ENCODE peak calls at places on chromosomes 5 and 9, in eight cellular contexts. T is GM23338, F is neural crest cell, Z is GM12878, X is fibroblast of lung, D is cardiac fibroblast, S is psoas muscle, L is foreskin fibroblast. E is an unnamed sample.

GRCh38 chr9:114112325-114112724 is 13.2 kb upstream of the KIF12 start:
- DNase-seq in T (no peak), F (no peak), Z (no peak), X (no peak), D (peak), S (no peak), L (peak), E (no peak)

GRCh38 chr5:124343021-124343420 is 403.4 kb downstream of the ZNF608 start:
- DNase-seq in T (no peak), F (no peak), Z (no peak), X (peak), D (peak), S (no peak), L (peak), E (no peak)

GRCh38 chr5:32583582-32584232 is 1.6 kb upstream of the SUB1 start:
- DNase-seq in T (peak), F (no peak), Z (peak), X (no peak), D (no peak), S (no peak), L (no peak), E (no peak)

GRCh38 chr9:88218721-88219120 is 80.4 kb upstream of the SPATA31C2 start:
- DNase-seq in T (no peak), F (no peak), Z (no peak), X (peak), D (peak), S (no peak), L (no peak), E (no peak)

GRCh38 chr5:168528521-168529360 is at the start of gene FBLL1:
- DNase-seq in T (peak), F (peak), Z (no peak), X (peak), D (peak), S (no peak), L (peak), E (no peak)

GRCh38 chr9:131839281-131840084 is 99.6 kb upstream of the RAPGEF1 start:
- DNase-seq in T (no peak), F (no peak), Z (no peak), X (peak), D (peak), S (peak), L (peak), E (no peak)

GRCh38 chr5:31806566-31806965 is 167.6 kb downstream of the PDZD2 start:
- DNase-seq in T (no peak), F (no peak), Z (no peak), X (no peak), D (no peak), S (no peak), L (peak), E (no peak)

GRCh38 chr5:113053614-113054013 is 77.0 kb downstream of the DCP2 start:
- DNase-seq in T (no peak), F (no peak), Z (no peak), X (peak), D (peak), S (no peak), L (no peak), E (no peak)

GRCh38 chr5:28391277-28391676 is 1352.9 kb upstream of the CDH9 start:
- DNase-seq in T (peak), F (no peak), Z (no peak), X (no peak), D (no peak), S (no peak), L (no peak), E (no peak)

GRCh38 chr5:1386274-1386717 is 41.4 kb upstream of the CLPTM1L start:
- DNase-seq in T (peak), F (peak), Z (no peak), X (peak), D (peak), S (peak), L (peak), E (no peak)
- TF ChIP-seq CTCF in T (no peak), F (no peak), Z (no peak), X (no peak), D (no peak), S (no peak), L (no peak), E (no peak)

GRCh38 chr5:147690595-147690994 is 91.9 kb downstream of the JAKMIP2 start:
- DNase-seq in T (peak), F (no peak), Z (no peak), X (no peak), D (no peak), S (no peak), L (no peak), E (no peak)
- TF ChIP-seq CTCF in T (peak), F (peak), Z (no peak), X (no peak), D (no peak), S (no peak), L (no peak), E (no peak)

GRCh38 chr5:97044057-97044456 is 98.4 kb downstream of the LIX1 start:
- DNase-seq in T (peak), F (no peak), Z (no peak), X (peak), D (peak), S (no peak), L (peak), E (no peak)
- TF ChIP-seq CTCF in T (peak), F (peak), Z (peak), X (peak), D (peak), S (peak), L (peak), E (peak)

GRCh38 chr5:125433457-125433856 is 687.0 kb upstream of the ZNF608 start:
- DNase-seq in T (no peak), F (no peak), Z (no peak), X (no peak), D (no peak), S (no peak), L (no peak), E (no peak)

GRCh38 chr5:125440905-125441304 is 694.5 kb upstream of the ZNF608 start:
- DNase-seq in T (no peak), F (no peak), Z (no peak), X (no peak), D (no peak), S (no peak), L (no peak), E (no peak)

GRCh38 chr5:125439243-125439642 is 692.8 kb upstream of the ZNF608 start:
- DNase-seq in T (no peak), F (no peak), Z (no peak), X (no peak), D (no peak), S (no peak), L (no peak), E (no peak)
- TF ChIP-seq CTCF in T (no peak), F (no peak), Z (no peak), X (no peak), D (no peak), S (no peak), L (no peak), E (no peak)

GRCh38 chr5:129361441-129362025 is 98.6 kb upstream of the ADAMTS19 start:
- DNase-seq in T (peak), F (no peak), Z (no peak), X (peak), D (peak), S (no peak), L (peak), E (no peak)
- TF ChIP-seq CTCF in T (peak), F (peak), Z (no peak), X (no peak), D (peak), S (no peak), L (peak), E (peak)

DNA sequence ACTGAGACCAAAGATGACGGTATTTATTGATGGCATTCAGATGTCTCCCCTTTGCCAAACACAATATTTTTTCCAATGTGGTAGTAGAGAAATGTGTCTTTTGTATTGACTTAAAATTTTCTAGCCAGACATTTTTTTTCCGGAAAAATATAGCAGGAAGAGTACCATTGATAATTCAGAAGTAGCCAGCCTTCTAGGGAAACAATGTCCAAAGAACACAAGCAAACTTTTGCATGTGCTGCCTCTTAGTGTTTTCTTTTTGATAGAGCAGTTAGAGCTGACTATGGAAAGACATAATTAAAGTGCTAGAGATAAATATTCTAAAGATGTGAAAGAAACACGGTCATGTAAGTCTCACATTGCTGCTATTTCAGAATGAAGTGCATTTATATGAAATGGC is 231.4 kb downstream of the MARCHF11 start:
- DNase-seq in T (no peak), F (no peak), Z (no peak), X (peak), D (no peak), S (no peak), L (no peak), E (no peak)
- TF ChIP-seq CTCF in T (peak), F (no peak), Z (no peak), X (no peak), D (no peak), S (no peak), L (no peak), E (no peak)

DNA sequence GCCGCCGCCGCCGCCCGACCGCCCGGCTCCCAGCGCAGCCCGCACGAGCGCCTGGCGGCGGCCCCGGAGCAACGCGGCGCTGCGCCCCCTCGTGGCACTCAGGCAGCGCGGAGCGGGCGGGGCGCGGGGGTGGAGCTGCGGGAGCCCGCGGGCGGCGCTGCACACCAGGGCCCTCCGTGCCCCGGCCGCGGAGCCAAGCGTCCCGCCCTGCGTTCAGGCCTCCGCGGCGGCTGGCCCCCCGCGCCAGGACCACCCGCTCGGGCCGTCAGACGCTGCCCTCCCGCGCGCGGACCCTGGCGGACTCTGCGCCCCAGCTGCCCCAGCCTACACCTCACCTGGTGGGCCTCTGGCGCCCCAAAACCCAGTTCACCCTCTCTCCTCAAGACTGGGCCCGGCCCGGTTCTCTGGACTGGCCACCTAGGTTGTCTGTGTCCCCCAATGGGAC is at the start of gene RASGEF1C:
- DNase-seq in T (peak), F (peak), Z (no peak), X (peak), D (peak), S (peak), L (peak), E (peak)
- TF ChIP-seq CTCF in T (no peak), F (peak), Z (peak), X (no peak), D (no peak), S (peak), L (no peak), E (peak)

DNA sequence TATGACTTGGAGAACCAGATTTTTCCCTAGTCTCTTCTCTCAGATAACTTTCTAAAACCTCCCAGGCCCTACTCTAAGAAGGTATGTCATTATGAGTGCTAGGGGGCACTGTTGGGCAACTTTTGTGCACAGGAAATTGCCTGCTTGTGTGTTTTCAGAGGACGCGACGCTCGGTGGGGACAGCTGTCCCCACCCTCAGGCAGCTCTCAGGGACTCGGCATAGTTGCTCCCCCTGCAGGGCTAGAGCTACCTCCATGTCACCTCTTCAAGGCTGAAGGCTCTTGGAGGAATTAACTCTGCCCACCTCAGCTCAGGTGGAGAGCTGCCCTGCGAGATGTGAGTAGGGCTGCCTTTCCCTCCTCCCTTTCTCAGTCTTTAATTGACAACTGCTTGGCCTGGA is 10.2 kb upstream of the TIFAB start:
- DNase-seq in T (peak), F (peak), Z (no peak), X (peak), D (peak), S (no peak), L (peak), E (no peak)
- TF ChIP-seq CTCF in T (peak), F (peak), Z (peak), X (peak), D (peak), S (peak), L (peak), E (peak)

DNA sequence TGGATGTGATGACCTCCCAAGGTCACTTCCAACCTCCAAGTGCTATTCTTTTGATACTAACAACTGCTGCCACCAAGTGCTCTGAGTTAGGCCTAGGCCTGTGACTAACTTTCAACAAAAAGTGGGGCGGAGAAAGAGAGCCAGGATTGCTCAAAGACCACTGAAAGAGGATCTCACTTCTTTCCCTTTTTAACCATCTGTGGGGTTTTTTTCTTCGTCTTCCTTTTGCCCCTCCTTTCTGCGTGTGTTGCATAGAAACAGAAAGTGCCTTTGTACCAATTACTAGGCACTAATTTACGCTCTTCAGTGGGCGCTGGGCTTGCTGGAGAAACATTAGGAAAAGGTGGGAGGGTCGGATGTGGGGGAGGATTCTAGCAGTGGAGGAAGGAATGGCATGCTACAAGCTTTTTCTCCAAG is 8.0 kb downstream of the KLF9 start:
- DNase-seq in T (peak), F (no peak), Z (no peak), X (peak), D (peak), S (no peak), L (peak), E (no peak)
- TF ChIP-seq CTCF in T (no peak), F (no peak), Z (peak), X (no peak), D (no peak), S (no peak), L (no peak), E (no peak)

GRCh38 chr5:150561192-150561512 is 53.2 kb downstream of the NDST1 start:
- DNase-seq in T (no peak), F (no peak), Z (no peak), X (no peak), D (no peak), S (no peak), L (no peak), E (no peak)

GRCh38 chr5:150559088-150559487 is 51.2 kb downstream of the NDST1 start:
- DNase-seq in T (no peak), F (no peak), Z (no peak), X (no peak), D (no peak), S (no peak), L (no peak), E (no peak)

GRCh38 chr5:150559701-150560100 is 51.8 kb downstream of the NDST1 start:
- DNase-seq in T (no peak), F (no peak), Z (no peak), X (no peak), D (no peak), S (no peak), L (peak), E (no peak)

GRCh38 chr5:150561571-150562295 is 53.8 kb downstream of the NDST1 start:
- DNase-seq in T (no peak), F (no peak), Z (no peak), X (no peak), D (no peak), S (no peak), L (no peak), E (no peak)

GRCh38 chr5:150560401-150561191 is 52.7 kb downstream of the NDST1 start:
- DNase-seq in T (peak), F (peak), Z (peak), X (peak), D (peak), S (peak), L (peak), E (peak)
- TF ChIP-seq CTCF in T (peak), F (peak), Z (peak), X (peak), D (peak), S (peak), L (peak), E (peak)